ENCODE peak calls at places on chromosome 19, in seven cellular contexts. C is H1, L is neuronal stem cell, A is IMR-90, U is H9, K is mesenchymal stem cell, H is trophoblast cell. S is an unnamed sample.

GRCh38 chr19:47813304-47813994 is 8.3 kb upstream of the CRX start:
- DNase-seq in H (peak), C (peak), L (peak), A (peak), K (peak), U (peak), S (peak)

GRCh38 chr19:6088677-6089063 is 21.6 kb downstream of the RFX2 start:
- DNase-seq in H (no peak), L (no peak), U (no peak), K (peak), A (peak), C (no peak), S (no peak)

GRCh38 chr19:16078759-16079707 is 2.7 kb downstream of the TPM4 start:
- DNase-seq in L (no peak), C (no peak), K (peak), U (no peak), A (peak), H (peak), S (peak)

GRCh38 chr19:35872180-35872579 is 3.8 kb downstream of the APLP1 start:
- DNase-seq in K (no peak), A (no peak), L (no peak), H (no peak), U (no peak), C (no peak), S (peak)

GRCh38 chr19:18496167-18496979 is 25.5 kb downstream of the ELL start:
- DNase-seq in H (no peak), K (peak), C (no peak), L (no peak), U (no peak), A (peak), S (peak)

GRCh38 chr19:37695144-37695899 is 24.2 kb downstream of the ZNF607 start:
- DNase-seq in K (no peak), A (no peak), C (no peak), H (no peak), L (no peak), U (peak), S (no peak)

GRCh38 chr19:46728693-46729339 is 11.9 kb upstream of the PRKD2 start:
- DNase-seq in C (peak), A (peak), L (peak), U (peak), K (peak), H (peak), S (peak)

GRCh38 chr19:18608805-18609716 is 2.5 kb upstream of the CRLF1 start:
- DNase-seq in K (no peak), C (no peak), U (no peak), A (no peak), L (no peak), H (no peak), S (no peak)

GRCh38 chr19:51702103-51702753 is 9.1 kb downstream of the SPACA6 start:
- DNase-seq in C (peak), H (peak), A (peak), K (peak), U (peak), L (no peak), S (peak)

GRCh38 chr19:55700813-55701212 is 25.8 kb downstream of the EPN1 start:
- DNase-seq in L (no peak), K (no peak), U (no peak), A (no peak), H (no peak), C (no peak), S (no peak)

GRCh38 chr19:5687360-5688198 is 2.5 kb upstream of the RPL36 start:
- DNase-seq in U (peak), H (no peak), K (no peak), C (no peak), L (no peak), A (no peak), S (no peak)

GRCh38 chr19:15841875-15842569 is 26.6 kb upstream of the OR10H1 start:
- DNase-seq in A (no peak), K (no peak), L (no peak), U (no peak), H (no peak), C (no peak), S (no peak)

GRCh38 chr19:32404939-32405430 is 585 bp upstream of the DPY19L3 start:
- DNase-seq in K (no peak), C (peak), U (no peak), L (no peak), H (peak), A (peak), S (no peak)

GRCh38 chr19:58229255-58229639 is 533 bp downstream of the ZNF544 start:
- DNase-seq in C (peak), U (peak), K (peak), A (peak), L (no peak), H (no peak), S (peak)

GRCh38 chr19:45518469-45518826 is 11.2 kb downstream of the VASP start:
- DNase-seq in L (no peak), K (no peak), U (no peak), C (no peak), H (no peak), A (no peak), S (no peak)

GRCh38 chr19:8635422-8635821 is 5.0 kb downstream of the NFILZ start:
- DNase-seq in A (peak), K (no peak), U (no peak), H (peak), L (no peak), C (no peak), S (no peak)

GRCh38 chr19:44634785-44635184 is 8.9 kb upstream of the PVR start:
- DNase-seq in U (no peak), C (no peak), K (no peak), H (no peak), L (no peak), A (no peak), S (no peak)

DNA sequence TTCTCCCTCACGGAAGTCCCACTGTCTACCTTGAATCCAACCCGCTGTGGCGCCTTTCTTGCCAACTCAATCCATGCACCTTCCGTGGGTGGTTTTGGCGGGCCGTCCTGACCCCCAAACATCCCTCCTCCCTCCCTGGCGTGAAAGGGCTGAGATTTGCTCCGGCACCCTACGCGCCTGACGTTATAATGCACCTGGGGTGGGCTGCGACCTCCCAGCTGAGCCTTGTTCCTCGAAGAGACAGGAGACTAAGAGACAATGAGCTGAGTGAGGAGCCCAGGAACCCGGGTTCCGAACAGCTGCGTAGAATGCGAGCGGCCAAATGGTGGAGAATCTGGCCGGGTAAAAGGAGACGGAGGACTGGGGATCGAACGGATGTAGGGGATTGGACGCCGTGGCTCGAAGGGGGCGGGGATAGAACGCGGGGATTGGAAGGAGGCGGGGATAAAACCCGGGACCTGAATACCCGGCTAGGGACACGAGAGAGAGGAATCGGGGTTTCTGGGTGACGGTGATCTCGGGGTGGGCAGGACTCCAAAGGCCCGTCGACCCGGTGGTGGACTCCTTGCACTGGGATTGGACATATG is at the start of gene CPT1C:
- DNase-seq in L (peak), A (peak), C (peak), K (peak), U (peak), H (no peak), S (peak)
- H3K9ac ChIP-seq in L (peak), A (peak), C (peak), K (peak), U (peak), H (peak), S (peak)

DNA sequence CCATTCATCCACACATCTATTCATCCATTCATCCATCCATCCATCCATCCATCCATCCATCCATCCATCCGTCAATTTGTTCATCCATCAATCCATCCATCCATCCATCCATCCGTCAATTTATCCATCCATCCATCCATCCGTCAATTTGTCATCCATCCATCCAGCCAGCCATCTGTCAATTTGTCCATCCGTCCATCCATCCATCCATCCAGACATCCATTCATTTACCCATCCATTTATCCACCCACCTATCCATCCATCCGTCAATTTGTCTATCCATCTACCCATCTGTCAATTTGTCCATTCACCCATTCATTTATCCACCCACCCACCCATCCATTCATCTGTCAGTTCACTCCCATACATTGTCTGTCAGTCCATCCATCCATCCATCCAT is 209.5 kb upstream of the ZNF536 start:
- DNase-seq in L (no peak), A (no peak), U (no peak), H (no peak), C (no peak), K (no peak), S (no peak)
- H3K4ac ChIP-seq in L (no peak), A (no peak), U (no peak), H (no peak), C (no peak), K (no peak), S (no peak)

GRCh38 chr19:3387645-3388589 is 21.5 kb downstream of the NFIC start:
- DNase-seq in H (no peak), K (no peak), U (no peak), C (no peak), A (peak), L (no peak), S (no peak)
- H3K9ac ChIP-seq in H (no peak), K (peak), U (no peak), C (no peak), A (peak), L (no peak), S (no peak)

DNA sequence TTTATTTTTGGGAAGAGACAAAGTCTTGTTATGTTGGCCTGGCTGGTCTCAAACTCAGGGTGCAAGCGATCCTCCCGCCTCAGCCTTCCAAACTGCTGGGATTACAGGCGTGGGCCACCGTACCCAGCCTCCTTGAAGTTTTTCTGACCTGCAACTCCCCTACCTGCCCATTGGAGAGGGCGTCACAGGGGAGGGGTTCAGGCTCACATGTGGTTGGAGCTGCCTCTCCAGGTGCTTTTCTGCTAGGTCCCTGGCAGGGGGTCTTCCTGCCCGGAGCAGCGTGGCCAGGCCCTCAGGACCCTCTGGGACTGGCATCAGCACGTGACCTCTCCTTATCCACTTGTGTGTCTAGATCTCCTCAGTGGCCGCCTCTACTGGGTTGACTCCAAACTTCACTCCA is 27.2 kb downstream of the LDLR start:
- DNase-seq in C (no peak), H (no peak), A (no peak), K (no peak), U (no peak), L (no peak), S (no peak)
- H3K4ac ChIP-seq in C (no peak), H (no peak), A (no peak), K (no peak), U (no peak), L (no peak), S (no peak)

DNA sequence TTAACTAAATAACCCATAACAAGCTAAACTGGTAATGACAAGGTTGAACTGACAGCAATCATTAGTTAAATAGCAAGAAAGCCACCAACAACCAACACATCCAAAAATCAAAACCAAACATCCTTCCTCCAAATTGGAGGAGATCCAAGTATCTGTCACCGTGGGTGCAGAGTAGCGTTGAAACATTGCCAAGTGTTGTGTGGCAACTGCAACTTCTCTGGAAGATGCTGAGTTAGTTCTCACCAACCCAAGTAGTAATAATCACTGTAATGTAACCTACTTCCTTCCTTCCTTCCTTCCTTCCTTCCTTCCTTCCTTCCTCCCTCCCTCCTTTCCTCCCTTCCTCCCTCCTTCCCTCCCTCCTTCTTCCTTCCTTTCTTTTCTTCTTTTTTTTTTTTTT is 54.7 kb downstream of the TRPM4 start:
- DNase-seq in K (no peak), L (no peak), A (no peak), H (no peak), U (no peak), C (no peak), S (no peak)
- H3K9ac ChIP-seq in K (no peak), L (no peak), A (no peak), H (no peak), U (no peak), C (no peak), S (no peak)

GRCh38 chr19:17323274-17323972 is 11.2 kb downstream of the ANO8 start:
- DNase-seq in H (no peak), K (no peak), C (no peak), A (no peak), U (no peak), L (no peak), S (no peak)
- H3K4ac ChIP-seq in H (no peak), K (no peak), C (no peak), A (no peak), U (no peak), L (no peak), S (no peak)

GRCh38 chr19:40803170-40803856 is 4.3 kb downstream of the EGLN2 start:
- DNase-seq in C (no peak), U (no peak), L (no peak), K (no peak), H (no peak), A (no peak), S (no peak)
- H3K9ac ChIP-seq in C (no peak), U (no peak), L (peak), K (peak), H (no peak), A (no peak), S (peak)

GRCh38 chr19:13102666-13103584 is at the start of gene LYL1:
- DNase-seq in A (no peak), K (no peak), C (peak), U (peak), H (peak), L (no peak), S (peak)

GRCh38 chr19:13103585-13103923 is 896 bp upstream of the LYL1 start:
- DNase-seq in U (peak), K (no peak), L (no peak), A (no peak), C (no peak), H (no peak), S (no peak)

GRCh38 chr19:13103961-13104847 is 1.5 kb upstream of the LYL1 start:
- DNase-seq in L (no peak), H (no peak), U (peak), K (no peak), A (no peak), C (peak), S (peak)

GRCh38 chr19:13102416-13102665 is 317 bp downstream of the LYL1 start:
- DNase-seq in K (peak), H (no peak), L (no peak), A (no peak), U (no peak), C (no peak), S (no peak)

GRCh38 chr19:13104848-13105646 is 2.4 kb upstream of the LYL1 start:
- DNase-seq in U (no peak), H (no peak), C (no peak), L (no peak), K (no peak), A (no peak), S (no peak)
- H3K4ac ChIP-seq in U (no peak), H (no peak), C (no peak), L (no peak), K (no peak), A (no peak), S (no peak)

GRCh38 chr19:12676384-12676792 is 5.3 kb downstream of the DHPS start:
- DNase-seq in K (peak), A (peak), U (peak), L (peak), C (peak), H (peak), S (peak)
- H3K9ac ChIP-seq in K (peak), A (no peak), U (no peak), L (no peak), C (no peak), H (no peak), S (no peak)

S was measured in mesendoderm.